ENCODE peak calls at places on chromosomes 1 and 21, in nine cellular contexts. B, W, P, A, G, D, J, Q and Z are unnamed samples.
A peak's percentile ranks its signal among the peaks of the same experiment; 100 is the strongest.

GRCh38 chr1:161305872-161306519 is 3.8 kb downstream of the MPZ start:
- DNase-seq in D (peak; percentile 89), Q (no peak), J (peak; percentile 64), A (peak; percentile 74), B (peak; percentile 29), G (peak; percentile 91), W (peak; percentile 73), P (peak; percentile 71), Z (peak; percentile 87)

GRCh38 chr1:151325646-151326429 is 1.4 kb downstream of the PI4KB start:
- DNase-seq in W (no peak), J (no peak), A (no peak), G (no peak), B (no peak), P (no peak), Q (no peak), D (no peak), Z (no peak)

GRCh38 chr1:73998348-73998959 is 199.5 kb downstream of the LRRIQ3 start:
- DNase-seq in P (no peak), D (no peak), B (peak; percentile 49), J (peak; percentile 38), Q (peak; percentile 26), W (no peak), G (no peak), A (no peak), Z (no peak)

GRCh38 chr1:111769517-111770146 is 13.9 kb downstream of the DDX20 start:
- DNase-seq in G (no peak), B (peak; percentile 62), Q (peak; percentile 44), A (no peak), W (no peak), J (peak; percentile 70), P (no peak), D (no peak), Z (no peak)

GRCh38 chr21:39451332-39452206 is at the start of gene SH3BGR:
- DNase-seq in P (no peak), Q (no peak), G (peak; percentile 69), B (no peak), J (no peak), A (peak; percentile 73), W (no peak), D (peak; percentile 43), Z (no peak)

GRCh38 chr1:164774819-164775654 is 216.1 kb downstream of the PBX1 start:
- DNase-seq in J (peak; percentile 13), P (no peak), A (no peak), G (peak; percentile 51), Q (no peak), B (no peak), D (no peak), W (no peak), Z (peak; percentile 50)

GRCh38 chr1:17731460-17731859 is 23.7 kb upstream of the ACTL8 start:
- DNase-seq in D (no peak), B (no peak), Q (no peak), P (no peak), J (no peak), G (no peak), W (no peak), A (no peak), Z (peak; percentile 76)

GRCh38 chr1:63705058-63705457 is 68.8 kb upstream of the ROR1 start:
- DNase-seq in D (peak; percentile 43), Q (no peak), B (no peak), J (no peak), G (no peak), P (no peak), A (no peak), W (no peak), Z (no peak)

GRCh38 chr1:17729909-17730308 is 25.2 kb upstream of the ACTL8 start:
- DNase-seq in B (no peak), P (no peak), W (no peak), A (no peak), J (no peak), D (no peak), Q (no peak), G (no peak), Z (no peak)

GRCh38 chr1:220992705-220993052 is 113.4 kb downstream of the HLX start:
- DNase-seq in Q (no peak), J (no peak), G (no peak), B (no peak), A (no peak), P (no peak), D (no peak), W (no peak), Z (no peak)

GRCh38 chr1:84377480-84378095 is 20.7 kb upstream of the DNASE2B start:
- DNase-seq in P (no peak), D (no peak), J (no peak), B (peak; percentile 55), W (no peak), G (no peak), A (no peak), Q (no peak), Z (no peak)

GRCh38 chr1:208013210-208013609 is 102.3 kb upstream of the CD34 start:
- DNase-seq in W (no peak), J (no peak), Q (no peak), P (no peak), D (no peak), G (no peak), B (no peak), A (no peak), Z (no peak)

GRCh38 chr1:175918364-175918801 is 175.0 kb upstream of the TNR start:
- DNase-seq in D (no peak), Q (no peak), G (no peak), A (no peak), J (no peak), P (no peak), B (no peak), W (no peak), Z (no peak)

GRCh38 chr1:172673761-172674160 is 14.9 kb downstream of the FASLG start:
- DNase-seq in G (no peak), Q (no peak), J (no peak), W (no peak), D (no peak), B (no peak), P (no peak), A (no peak), Z (no peak)

GRCh38 chr1:33985656-33986055 is 121.8 kb downstream of the HMGB4 start:
- DNase-seq in A (no peak), P (no peak), Q (no peak), G (no peak), D (no peak), W (no peak), B (no peak), J (no peak), Z (no peak)

GRCh38 chr1:109425902-109426277 is 358 bp downstream of the PSMA5 start:
- DNase-seq in B (peak; percentile 63), A (no peak), D (peak; percentile 66), J (no peak), Q (no peak), G (no peak), P (peak; percentile 40), W (no peak), Z (peak; percentile 57)

GRCh38 chr1:218459878-218460277 is 114.7 kb downstream of the TGFB2 start:
- DNase-seq in B (peak; percentile 83), Q (peak; percentile 94), G (no peak), J (peak; percentile 82), D (no peak), P (no peak), A (no peak), W (no peak), Z (no peak)

GRCh38 chr21:41500931-41501381 is 7.0 kb downstream of the TMPRSS2 start:
- DNase-seq in Q (no peak), G (peak; percentile 70), A (no peak), D (peak; percentile 77), P (no peak), J (no peak), W (no peak), B (no peak), Z (peak; percentile 79)

GRCh38 chr1:178019622-178020021 is 49.8 kb upstream of the SEC16B start:
- DNase-seq in D (no peak), G (no peak), J (no peak), B (no peak), A (no peak), W (no peak), Q (no peak), P (no peak), Z (no peak)

GRCh38 chr1:156006666-156007376 is 13.9 kb downstream of the SSR2 start:
- DNase-seq in J (no peak), Q (peak; percentile 82), P (no peak), B (no peak), A (no peak), G (no peak), D (no peak), W (no peak), Z (no peak)

GRCh38 chr1:178885869-178886268 is 15.0 kb upstream of the ANGPTL1 start:
- DNase-seq in D (no peak), J (no peak), A (no peak), B (no peak), Q (no peak), W (no peak), P (no peak), G (no peak), Z (no peak)

GRCh38 chr1:202018476-202019234 is 8.3 kb downstream of the ELF3 start:
- DNase-seq in Q (no peak), B (peak; percentile 42), A (no peak), J (no peak), P (no peak), D (peak; percentile 91), G (peak; percentile 94), W (no peak), Z (peak; percentile 89)

GRCh38 chr1:193418745-193419058 is 232.3 kb upstream of the B3GALT2 start:
- DNase-seq in G (no peak), A (no peak), B (no peak), Q (no peak), P (no peak), J (no peak), W (no peak), D (no peak), Z (no peak)

GRCh38 chr1:196467230-196467629 is 141.0 kb downstream of the KCNT2 start:
- DNase-seq in W (no peak), A (no peak), Q (no peak), B (peak; percentile 34), D (no peak), P (no peak), G (no peak), J (no peak), Z (no peak)

GRCh38 chr1:228554107-228554506 is 66.9 kb downstream of the RNF187 start:
- DNase-seq in B (no peak), W (no peak), A (no peak), Q (no peak), J (no peak), G (no peak), D (peak; percentile 1), P (no peak), Z (no peak)

GRCh38 chr1:157994081-157994581 is 686 bp downstream of the KIRREL1 start:
- DNase-seq in B (no peak), D (no peak), A (no peak), Q (no peak), W (no peak), G (no peak), J (peak; percentile 25), P (no peak), Z (no peak)

GRCh38 chr1:167095368-167095767 is 1.5 kb downstream of the STYXL2 start:
- DNase-seq in J (no peak), B (no peak), W (no peak), P (no peak), Q (peak; percentile 56), D (no peak), G (no peak), A (no peak), Z (no peak)

GRCh38 chr1:53047737-53048344 is 14.2 kb upstream of the PODN start:
- DNase-seq in G (no peak), B (peak; percentile 6), W (no peak), D (no peak), A (no peak), P (no peak), J (peak; percentile 94), Q (no peak), Z (no peak)

GRCh38 chr21:42013338-42013737 is 3.2 kb upstream of the ZBTB21 start:
- DNase-seq in D (no peak), W (no peak), A (no peak), J (no peak), B (no peak), G (no peak), P (no peak), Q (no peak), Z (no peak)

GRCh38 chr1:166910396-166910994 is 34.4 kb upstream of the TADA1 start:
- DNase-seq in W (peak; percentile 37), J (peak; percentile 81), G (no peak), Q (peak; percentile 92), D (peak; percentile 79), A (peak; percentile 40), P (peak; percentile 55), B (peak; percentile 95), Z (peak; percentile 56)

GRCh38 chr1:196527941-196528340 is 80.3 kb downstream of the KCNT2 start:
- DNase-seq in D (no peak), G (no peak), P (no peak), Q (no peak), A (no peak), B (no peak), J (no peak), W (no peak), Z (no peak)